ENCODE peak calls at places on chromosomes 6 and 20, in six cellular contexts. S is psoas muscle; D is transverse colon; Q is heart left ventricle; B is CD8-positive, alpha-beta T cell; H is neuronal stem cell. N is an unnamed sample.

GRCh38 chr6:24918641-24919403 is 16.9 kb downstream of the RIPOR2 start:
- DNase-seq in S (peak; percentile 75), D (no peak), Q (no peak), B (no peak), H (no peak), N (no peak)

GRCh38 chr6:147554281-147554680 is 45.8 kb downstream of the SAMD5 start:
- DNase-seq in S (no peak), D (no peak), Q (no peak), B (no peak), H (no peak), N (no peak)

GRCh38 chr6:134519456-134519855 is 201.5 kb upstream of the SGK1 start:
- DNase-seq in S (peak; percentile 58), D (no peak), Q (peak; percentile 65), B (no peak), H (no peak), N (no peak)

GRCh38 chr6:39177130-39177529 is 52.1 kb downstream of the KCNK5 start:
- DNase-seq in S (no peak), D (no peak), Q (no peak), B (no peak), H (no peak), N (no peak)

GRCh38 chr6:100457251-100457990 is 7.3 kb downstream of the SIM1 start:
- DNase-seq in S (peak; percentile 66), D (no peak), Q (no peak), B (no peak), H (peak; percentile 35), N (no peak)

GRCh38 chr6:113642714-113643442 is 214.3 kb upstream of the MARCKS start:
- DNase-seq in S (no peak), D (peak; percentile 86), Q (no peak), B (no peak), H (no peak), N (no peak)

GRCh38 chr6:80544500-80545055 is 438.1 kb downstream of the BCKDHB start:
- DNase-seq in S (no peak), D (no peak), Q (no peak), B (no peak), H (no peak), N (no peak)

GRCh38 chr6:157449610-157450009 is 68.6 kb downstream of the ZDHHC14 start:
- DNase-seq in S (no peak), D (no peak), Q (no peak), B (no peak), H (no peak), N (no peak)

GRCh38 chr20:1777476-1777820 is 117.8 kb upstream of the SIRPA start:
- DNase-seq in S (no peak), D (no peak), Q (no peak), B (no peak), H (no peak), N (no peak)

DNA sequence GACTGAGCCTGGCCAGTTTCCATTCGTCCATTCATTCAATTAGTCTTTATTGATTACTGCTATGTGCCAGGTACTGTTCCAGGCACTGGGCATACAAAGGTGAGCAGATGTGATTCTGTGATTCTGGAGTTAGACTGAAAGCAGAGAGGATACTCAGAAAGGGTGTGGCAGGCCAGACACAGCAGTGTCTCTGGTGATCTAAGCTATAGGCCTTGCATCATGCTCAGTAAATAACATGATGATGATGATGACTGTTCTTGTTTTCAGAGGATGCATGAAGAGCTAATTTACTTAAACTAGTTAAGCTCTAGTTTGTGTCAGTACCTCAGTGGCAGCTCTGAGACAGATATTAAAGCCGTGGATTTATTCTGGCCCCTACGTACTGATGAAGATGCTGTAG is 31.4 kb upstream of the FUCA2 start:
- DNase-seq in S (no peak), D (no peak), Q (no peak), B (no peak), H (no peak), N (no peak)
- H3K4me1 ChIP-seq in S (no peaks in the 10 kb centered on the region), D (peaks cover 4% of the 10 kb centered on the region), Q (peaks cover 11% of the 10 kb centered on the region), B (peaks cover 10% of the 10 kb centered on the region), H (no peaks in the 10 kb centered on the region), N (peaks cover under 1% of the 10 kb centered on the region)

DNA sequence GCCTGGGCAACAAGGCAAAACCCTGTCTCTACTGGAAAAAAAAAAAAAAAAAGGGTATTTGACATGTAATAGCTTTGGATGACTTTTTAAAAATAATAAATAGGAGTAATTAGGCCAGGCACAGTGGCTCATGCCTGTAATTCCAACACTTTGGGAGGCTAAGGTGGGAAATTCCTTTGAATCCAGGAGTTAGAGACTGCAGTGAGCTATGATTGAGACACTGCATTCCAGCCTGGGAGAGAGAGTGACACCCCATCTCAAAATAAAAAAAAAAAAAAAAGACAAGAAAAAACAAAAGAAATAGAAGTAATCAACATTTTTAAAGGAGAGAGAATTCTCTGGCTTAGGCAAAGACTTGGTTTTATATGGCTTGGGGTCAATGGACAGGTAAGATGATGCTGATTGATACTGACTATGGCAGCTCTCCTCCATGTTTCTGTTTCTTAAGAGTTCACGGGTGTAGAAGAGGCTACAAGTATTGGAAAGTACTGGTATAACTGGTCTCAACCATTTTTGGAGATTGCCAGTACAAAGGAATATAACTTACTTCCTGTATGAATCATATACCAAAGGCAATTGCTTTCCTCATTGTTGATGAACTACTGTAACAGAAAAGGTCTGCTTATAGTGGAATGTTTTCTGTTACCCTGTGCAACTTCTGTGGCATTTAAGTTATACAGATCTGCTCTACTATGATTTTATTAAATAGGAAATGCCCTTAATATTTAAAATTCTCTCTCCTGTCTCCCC is 10.1 kb downstream of the MAP3K5 start:
- DNase-seq in S (no peak), D (no peak), Q (no peak), B (no peak), H (no peak), N (no peak)
- H3K4me3 ChIP-seq in S (no peak overlapping the region), D (no peak overlapping the region), Q (no peak overlapping the region), B (no peak overlapping the region), H (no peak overlapping the region), N (no peak overlapping the region)

DNA sequence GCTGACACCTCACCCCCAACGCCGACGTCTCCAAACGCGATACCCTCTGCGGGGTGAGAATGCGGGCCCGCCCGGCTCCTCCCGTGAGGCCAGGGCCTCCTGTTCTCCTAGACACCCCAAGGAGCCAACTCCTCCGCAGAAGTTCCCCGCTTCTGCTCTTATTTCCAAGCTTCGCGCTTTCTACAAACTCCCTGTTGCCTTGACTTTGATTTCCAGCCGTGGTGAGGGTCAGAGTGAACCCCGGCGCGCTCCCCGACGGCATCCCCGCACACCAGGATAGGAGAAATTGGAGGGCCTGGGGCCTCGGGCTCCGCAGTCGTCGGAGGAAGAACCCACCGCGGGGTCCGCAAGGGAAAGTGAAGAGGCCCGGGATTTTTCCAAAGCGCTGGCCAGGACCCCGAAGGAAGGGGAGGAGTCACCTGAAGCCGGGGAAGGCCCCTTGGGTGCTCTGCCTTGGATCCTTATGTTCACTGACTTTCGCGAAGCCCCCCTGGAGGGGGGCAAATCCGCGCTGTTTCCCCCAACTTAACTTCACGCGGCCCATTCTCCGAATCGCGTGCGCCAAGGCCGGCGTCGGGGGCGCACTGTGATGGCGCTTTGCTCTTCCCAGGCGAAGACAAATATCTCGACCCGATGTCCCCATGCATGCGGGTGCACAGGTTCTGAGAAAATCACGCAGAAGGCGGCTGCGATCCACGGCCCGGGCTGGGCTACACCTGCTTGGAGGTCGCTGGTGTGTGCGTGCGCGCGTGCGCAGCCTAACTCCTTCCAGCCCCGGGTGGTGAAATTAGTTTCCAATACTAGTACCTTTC is 3.0 kb upstream of the INSM1 start:
- DNase-seq in S (no peak), D (no peak), Q (no peak), B (no peak), H (no peak), N (no peak)
- H3K27me3 ChIP-seq in S (peaks cover 83% of the 10 kb centered on the region), D (peaks cover 98% of the 10 kb centered on the region), Q (peaks cover 70% of the 10 kb centered on the region), B (peaks cover 1% of the 10 kb centered on the region), H (peaks cover 84% of the 10 kb centered on the region), N (no peaks in the 10 kb centered on the region)

DNA sequence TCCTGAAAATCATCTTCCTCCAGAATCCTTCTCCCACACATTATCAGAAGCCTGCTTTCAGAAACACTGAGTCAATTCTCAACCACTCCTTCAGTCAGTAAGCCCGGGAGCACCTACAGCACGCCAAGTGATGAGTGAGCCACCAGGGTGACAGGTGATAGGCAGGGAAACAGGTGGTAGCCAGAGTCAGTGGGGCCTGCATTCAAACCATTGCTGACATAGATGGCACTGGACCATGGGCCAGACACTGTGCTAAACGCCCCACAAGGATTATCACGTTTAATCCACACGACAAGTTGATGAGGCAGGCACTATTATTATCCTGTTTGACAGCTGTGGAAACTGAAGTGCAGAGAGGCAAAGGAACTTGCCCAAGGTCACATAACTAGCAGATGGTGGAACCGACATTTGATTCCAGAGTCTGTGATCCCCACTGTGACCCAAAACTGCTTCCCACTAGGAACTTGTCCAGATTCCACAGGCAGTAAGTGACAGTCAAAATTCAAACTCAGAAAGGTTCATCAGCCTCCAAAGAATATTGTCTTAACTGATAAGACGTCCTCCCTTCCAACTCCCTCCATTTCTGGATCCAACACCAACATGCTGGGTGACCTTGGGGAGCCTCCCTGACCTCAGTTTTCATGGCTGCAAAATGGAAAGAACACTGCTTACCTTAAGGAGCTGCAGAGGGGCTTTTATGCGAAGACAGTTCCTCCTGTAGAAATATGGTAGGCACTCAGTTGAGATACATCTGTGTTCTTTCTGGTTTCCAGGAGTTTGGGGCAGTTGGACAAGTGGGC is 23.9 kb upstream of the TOP1 start:
- DNase-seq in S (peak; percentile 73), D (no peak), Q (no peak), B (no peak), H (no peak), N (no peak)
- H3K4me1 ChIP-seq in S (peaks cover 29% of the 10 kb centered on the region), D (peaks cover 30% of the 10 kb centered on the region), Q (peaks cover 36% of the 10 kb centered on the region), B (peaks cover 17% of the 10 kb centered on the region), H (peaks cover 5% of the 10 kb centered on the region), N (peaks cover 4% of the 10 kb centered on the region)

GRCh38 chr6:27178001-27178730 is 69.3 kb upstream of the PRSS16 start:
- DNase-seq in S (no peak), D (peak; percentile 62), Q (no peak), B (peak; percentile 11), H (peak; percentile 71), N (peak; percentile 55)
- H3K4me3 ChIP-seq in S (peak overlapping the region; percentile 88), D (peak overlapping the region; percentile 93), Q (peak overlapping the region; percentile 68), B (peak overlapping the region; percentile 100), H (peak overlapping the region; percentile 95), N (peak overlapping the region; percentile 56)

GRCh38 chr6:98779618-98780017 is 54.8 kb upstream of the POU3F2 start:
- DNase-seq in S (no peak), D (no peak), Q (no peak), B (no peak), H (no peak), N (no peak)
- H3K27me3 ChIP-seq in S (peaks cover 3% of the 10 kb centered on the region), D (peaks cover 4% of the 10 kb centered on the region), Q (peaks cover 29% of the 10 kb centered on the region), B (no peaks in the 10 kb centered on the region), H (no peaks in the 10 kb centered on the region), N (no peaks in the 10 kb centered on the region)

N was measured in ovary.